ENCODE peak calls at places on chromosome 7, in four cellular contexts. One of them, this sample, is unnamed.

GRCh38 chr7:134021861-134022260 is 105.3 kb upstream of the LRGUK start:
- DNase-seq in omental fat pad: no peak
- DNase-seq in NCI-H1417: peak; percentile 75
- DNase-seq in renal cortical epithelial cell: no peak
- DNase-seq in this sample: peak; percentile 20

GRCh38 chr7:44784364-44784763 is 12.1 kb upstream of the PPIA start:
- DNase-seq in omental fat pad: no peak
- DNase-seq in NCI-H1417: no peak
- DNase-seq in renal cortical epithelial cell: no peak
- DNase-seq in this sample: no peak

GRCh38 chr7:105805619-105806018 is 70.8 kb downstream of the ATXN7L1 start:
- DNase-seq in omental fat pad: no peak
- DNase-seq in NCI-H1417: no peak
- DNase-seq in renal cortical epithelial cell: no peak
- DNase-seq in this sample: no peak

GRCh38 chr7:87231243-87231642 is 11.7 kb upstream of the TMEM243 start:
- DNase-seq in omental fat pad: no peak
- DNase-seq in NCI-H1417: no peak
- DNase-seq in renal cortical epithelial cell: no peak
- DNase-seq in this sample: peak; percentile 74

GRCh38 chr7:51256244-51256781 is 60.3 kb downstream of the COBL start:
- DNase-seq in omental fat pad: no peak
- DNase-seq in NCI-H1417: no peak
- DNase-seq in renal cortical epithelial cell: no peak
- DNase-seq in this sample: no peak

GRCh38 chr7:46461334-46461777 is 540.3 kb upstream of the IGFBP3 start:
- DNase-seq in omental fat pad: no peak
- DNase-seq in NCI-H1417: no peak
- DNase-seq in renal cortical epithelial cell: no peak
- DNase-seq in this sample: no peak

GRCh38 chr7:157309990-157310668 is 26.7 kb upstream of the DNAJB6 start:
- DNase-seq in omental fat pad: no peak
- DNase-seq in NCI-H1417: no peak
- DNase-seq in renal cortical epithelial cell: peak; percentile 78
- DNase-seq in this sample: no peak

GRCh38 chr7:55539380-55539779 is 32.9 kb downstream of the VOPP1 start:
- DNase-seq in omental fat pad: no peak
- DNase-seq in NCI-H1417: peak; percentile 19
- DNase-seq in renal cortical epithelial cell: no peak
- DNase-seq in this sample: no peak

GRCh38 chr7:121931149-121931922 is 58.4 kb downstream of the PTPRZ1 start:
- DNase-seq in omental fat pad: no peak
- DNase-seq in NCI-H1417: peak; percentile 27
- DNase-seq in renal cortical epithelial cell: no peak
- DNase-seq in this sample: no peak

GRCh38 chr7:41916450-41916927 is 213.6 kb upstream of the INHBA start:
- DNase-seq in omental fat pad: no peak
- DNase-seq in NCI-H1417: no peak
- DNase-seq in renal cortical epithelial cell: peak; percentile 100
- DNase-seq in this sample: no peak

GRCh38 chr7:33901199-33901598 is 4.1 kb upstream of the BMPER start:
- DNase-seq in omental fat pad: no peak
- DNase-seq in NCI-H1417: no peak
- DNase-seq in renal cortical epithelial cell: no peak
- DNase-seq in this sample: no peak

GRCh38 chr7:121267612-121268011 is 61.2 kb upstream of the WNT16 start:
- DNase-seq in omental fat pad: no peak
- DNase-seq in NCI-H1417: no peak
- DNase-seq in renal cortical epithelial cell: no peak
- DNase-seq in this sample: no peak

GRCh38 chr7:96314402-96315108 is 7.3 kb downstream of the SLC25A13 start:
- DNase-seq in omental fat pad: no peak
- DNase-seq in NCI-H1417: no peak
- DNase-seq in renal cortical epithelial cell: peak; percentile 96
- DNase-seq in this sample: no peak

GRCh38 chr7:2633538-2634264 is 1.9 kb downstream of the TTYH3 start:
- DNase-seq in omental fat pad: peak; percentile 60
- DNase-seq in NCI-H1417: no peak
- DNase-seq in renal cortical epithelial cell: peak; percentile 83
- DNase-seq in this sample: no peak

GRCh38 chr7:76054129-76055120 is 6.5 kb downstream of the MDH2 start:
- DNase-seq in omental fat pad: no peak
- DNase-seq in NCI-H1417: peak; percentile 71
- DNase-seq in renal cortical epithelial cell: peak; percentile 94
- DNase-seq in this sample: peak; percentile 82

GRCh38 chr7:3561908-3562307 is 260.9 kb downstream of the SDK1 start:
- DNase-seq in omental fat pad: no peak
- DNase-seq in NCI-H1417: no peak
- DNase-seq in renal cortical epithelial cell: no peak
- DNase-seq in this sample: no peak

GRCh38 chr7:75658802-75659201 is 79.9 kb downstream of the HIP1 start:
- DNase-seq in omental fat pad: no peak
- DNase-seq in NCI-H1417: no peak
- DNase-seq in renal cortical epithelial cell: peak; percentile 32
- DNase-seq in this sample: no peak